ENCODE peak calls at places on chromosomes 7 and 10, in seven cellular contexts. Q, O, A, T, C, Y and F are unnamed samples. For H3K27me3, the result is how much of the 10 kb centered on the place peaks cover.

GRCh38 chr7:43649755-43650274 is 66.9 kb downstream of the STK17A start:
- DNase-seq in A (peak), C (no peak), O (no peak), Q (no peak), T (peak), Y (no peak), F (no peak)

GRCh38 chr7:42426163-42426562 is 189.2 kb upstream of the GLI3 start:
- DNase-seq in Y (no peak), C (no peak), T (no peak), A (no peak), O (peak), Q (peak), F (no peak)

GRCh38 chr7:81002471-81002870 is 83.6 kb upstream of the SEMA3C start:
- DNase-seq in C (no peak), Y (no peak), O (no peak), A (no peak), Q (no peak), T (no peak), F (no peak)

GRCh38 chr10:958106-958505 is 26.6 kb upstream of the LARP4B start:
- DNase-seq in O (no peak), C (no peak), T (no peak), Y (no peak), A (no peak), Q (no peak), F (no peak)

GRCh38 chr10:130244031-130244927 is 108.1 kb downstream of the GLRX3 start:
- DNase-seq in A (no peak), O (no peak), T (no peak), C (no peak), Q (no peak), Y (no peak), F (no peak)

GRCh38 chr10:77036993-77037734 is 600.4 kb downstream of the KCNMA1 start:
- DNase-seq in Y (no peak), A (no peak), O (peak), Q (peak), T (peak), C (peak), F (no peak)

GRCh38 chr7:30678805-30679204 is 3.5 kb downstream of the CRHR2 start:
- DNase-seq in A (no peak), Y (no peak), T (no peak), O (no peak), C (no peak), Q (no peak), F (no peak)

GRCh38 chr7:44647981-44648714 is 41.7 kb downstream of the OGDH start:
- DNase-seq in C (no peak), O (no peak), Q (no peak), T (no peak), A (no peak), Y (no peak), F (no peak)

GRCh38 chr10:72886596-72887522 is 6.7 kb upstream of the OIT3 start:
- DNase-seq in A (no peak), T (no peak), Y (no peak), Q (no peak), C (peak), O (peak), F (no peak)

GRCh38 chr7:1314908-1315450 is 82.3 kb downstream of the UNCX start:
- DNase-seq in T (peak), A (no peak), O (no peak), Y (no peak), Q (no peak), C (no peak), F (no peak)

GRCh38 chr7:28263622-28264266 is 83.1 kb upstream of the JAZF1 start:
- DNase-seq in Y (no peak), Q (no peak), O (no peak), C (no peak), A (no peak), T (no peak), F (no peak)

GRCh38 chr10:28676968-28677888 is at the start of gene BAMBI:
- DNase-seq in C (peak), Q (peak), A (peak), Y (peak), T (peak), O (peak), F (peak)

GRCh38 chr10:71396714-71397339 is at the start of gene CDH23:
- DNase-seq in Q (peak), T (no peak), O (peak), C (peak), Y (no peak), A (no peak), F (no peak)

GRCh38 chr7:11427686-11428273 is 404.2 kb downstream of the THSD7A start:
- DNase-seq in A (no peak), C (peak), Y (no peak), Q (peak), O (peak), T (peak), F (no peak)

GRCh38 chr7:40899151-40899550 is 764.3 kb downstream of the SUGCT start:
- DNase-seq in C (no peak), Y (peak), A (no peak), O (no peak), Q (no peak), T (peak), F (no peak)

GRCh38 chr7:16978358-16979244 is 96.8 kb upstream of the AGR3 start:
- DNase-seq in Y (no peak), A (no peak), C (peak), O (peak), T (peak), Q (peak), F (no peak)

GRCh38 chr10:79904671-79905321 is 44.1 kb downstream of the SFTPD start:
- DNase-seq in C (peak), A (no peak), Q (peak), Y (peak), T (peak), O (peak), F (peak)

GRCh38 chr7:87267239-87267900 is 47.8 kb upstream of the TMEM243 start:
- DNase-seq in O (no peak), T (no peak), Q (no peak), A (no peak), C (no peak), Y (no peak), F (no peak)

GRCh38 chr7:66837007-66837406 is 84.0 kb upstream of the TMEM248 start:
- DNase-seq in O (peak), A (no peak), Y (no peak), T (no peak), C (peak), Q (no peak), F (peak)

GRCh38 chr10:97788552-97789442 is 17.0 kb upstream of the SFRP5 start:
- DNase-seq in Q (no peak), T (no peak), O (peak), C (no peak), A (no peak), Y (no peak), F (no peak)

GRCh38 chr10:100743626-100744135 is 1.7 kb upstream of the PAX2 start:
- DNase-seq in O (peak), Y (no peak), C (peak), Q (peak), T (no peak), A (no peak), F (no peak)

GRCh38 chr10:4034907-4035581 is 250.0 kb upstream of the KLF6 start:
- DNase-seq in T (no peak), Y (no peak), Q (peak), O (peak), C (no peak), A (no peak), F (no peak)

GRCh38 chr10:79196470-79197461 is 128.0 kb downstream of the ZMIZ1 start:
- DNase-seq in C (peak), T (peak), O (peak), Q (peak), A (peak), Y (peak), F (peak)

GRCh38 chr7:47640215-47640739 is 58.4 kb upstream of the TNS3 start:
- DNase-seq in A (no peak), Y (no peak), T (no peak), Q (no peak), C (no peak), O (no peak), F (no peak)

GRCh38 chr10:114482915-114483314 is 78.6 kb upstream of the AFAP1L2 start:
- DNase-seq in T (no peak), C (no peak), A (no peak), O (no peak), Y (no peak), Q (no peak), F (peak)
- H3K27ac ChIP-seq in T (no peak), C (no peak), A (no peak), O (peak), Y (no peak), Q (no peak), F (peak)

DNA sequence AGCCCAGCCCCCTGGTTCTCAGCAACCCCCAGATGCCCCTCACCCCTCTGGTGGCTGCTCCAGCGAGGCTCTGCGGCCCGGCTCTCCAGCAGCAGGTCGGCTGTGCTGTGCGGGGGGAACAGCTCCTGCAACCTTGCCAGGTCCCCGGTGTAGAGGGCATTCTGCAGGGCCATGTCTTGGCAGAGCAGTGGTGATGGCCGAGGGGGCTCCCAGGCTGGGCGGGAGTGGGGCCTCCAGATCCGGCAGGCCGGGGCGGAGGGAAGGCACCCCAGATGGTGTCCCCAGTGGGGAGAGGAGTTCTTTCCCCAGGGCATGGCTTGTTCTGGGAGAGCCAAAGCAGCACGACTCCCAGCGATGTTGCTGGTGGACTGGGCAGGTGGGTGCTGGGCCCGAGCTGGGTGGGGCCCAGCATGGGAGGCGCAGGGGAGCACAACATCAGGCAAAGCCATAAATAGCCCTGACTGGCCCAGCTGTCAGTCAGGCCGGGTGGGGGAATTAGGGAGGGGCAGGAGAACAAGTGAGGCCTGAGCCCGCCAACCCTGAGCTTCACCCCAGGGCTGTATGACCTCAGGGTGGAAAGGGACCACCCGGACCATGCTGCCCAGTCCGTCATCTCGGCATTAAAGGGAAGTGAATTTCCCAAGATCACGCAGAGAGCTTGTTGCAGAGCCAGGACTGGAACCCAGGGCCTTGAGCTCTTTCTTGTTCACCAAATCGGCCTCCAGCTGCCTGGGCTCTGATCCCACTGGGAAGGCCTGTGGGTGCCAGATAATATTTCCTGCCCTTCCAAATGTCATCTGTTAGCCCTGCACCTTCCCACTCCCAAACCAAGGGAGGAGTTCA is 580 bp upstream of the ASB10 start:
- DNase-seq in A (no peak), O (no peak), Y (peak), Q (no peak), C (no peak), T (no peak), F (peak)
- H3K4me3 ChIP-seq in A (no peak), O (no peak), Y (peak), Q (no peak), C (no peak), T (no peak), F (peak)

DNA sequence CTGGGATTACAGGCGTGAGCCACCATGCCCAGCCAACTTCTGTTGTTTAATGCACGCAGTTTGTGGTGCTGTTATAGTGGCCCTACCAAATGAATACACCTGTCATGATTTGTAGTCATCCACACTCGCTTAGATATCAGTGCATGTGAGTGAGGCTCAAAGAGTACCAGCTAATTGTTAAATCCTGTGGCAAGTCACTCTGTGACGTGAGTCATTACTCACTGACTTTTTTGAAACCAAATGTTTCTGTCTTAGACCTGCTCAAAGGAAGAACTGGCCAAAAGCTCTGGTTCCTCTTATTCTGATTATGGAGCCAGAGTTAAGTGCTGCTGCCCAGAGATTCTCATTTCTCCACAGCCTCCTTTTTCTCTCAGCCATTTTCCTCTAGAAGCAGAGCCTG is 109.4 kb downstream of the PRKAG2 start:
- DNase-seq in C (no peak), T (no peak), Y (no peak), A (no peak), O (no peak), Q (no peak), F (no peak)
- H3K27me3 ChIP-seq in C (under half), T (under half), Y (under half), A (under half), O (under half), Q (under half), F (under half)

GRCh38 chr10:124646483-124647352 is 97.5 kb downstream of the FAM53B start:
- DNase-seq in Q (peak), Y (peak), T (peak), C (no peak), A (no peak), O (peak), F (peak)

GRCh38 chr10:124645496-124646095 is 98.6 kb downstream of the FAM53B start:
- DNase-seq in O (no peak), C (no peak), Y (no peak), A (no peak), Q (no peak), T (no peak), F (no peak)

GRCh38 chr10:124644281-124644680 is 99.9 kb downstream of the FAM53B start:
- DNase-seq in Y (no peak), C (no peak), O (no peak), Q (no peak), T (no peak), A (no peak), F (no peak)

GRCh38 chr10:124643281-124644009 is 100.7 kb downstream of the FAM53B start:
- DNase-seq in T (no peak), Q (no peak), O (no peak), Y (no peak), A (no peak), C (no peak), F (no peak)

GRCh38 chr10:124644771-124645170 is 99.4 kb downstream of the FAM53B start:
- DNase-seq in O (no peak), Y (no peak), T (no peak), Q (no peak), C (peak), A (no peak), F (no peak)
- H3K27ac ChIP-seq in O (no peak), Y (no peak), T (no peak), Q (no peak), C (no peak), A (peak), F (no peak)